ENCODE peak calls at places on chromosomes 16 and 17, in five cellular contexts. One of them, this sample, is unnamed.

GRCh38 chr16:14419817-14420216 is 210.2 kb downstream of the PARN start:
- DNase-seq in A549: no peak
- DNase-seq in GM12878: no peak
- DNase-seq in K562: no peak
- DNase-seq in HepG2: no peak
- DNase-seq in this sample: no peak

GRCh38 chr17:19379306-19380075 is 1.2 kb downstream of the MAPK7 start:
- DNase-seq in HepG2: no peak
- DNase-seq in K562: no peak
- DNase-seq in GM12878: no peak
- DNase-seq in A549: no peak
- DNase-seq in this sample: no peak

GRCh38 chr16:3983081-3983520 is 102.6 kb upstream of the CREBBP start:
- DNase-seq in HepG2: peak
- DNase-seq in GM12878: no peak
- DNase-seq in A549: peak
- DNase-seq in K562: peak
- DNase-seq in this sample: peak

GRCh38 chr17:80104321-80104955 is 3.1 kb downstream of the GAA start:
- DNase-seq in HepG2: no peak
- DNase-seq in GM12878: no peak
- DNase-seq in K562: no peak
- DNase-seq in A549: no peak
- DNase-seq in this sample: no peak

GRCh38 chr16:81280393-81280792 is 34.4 kb upstream of the GAN start:
- DNase-seq in K562: no peak
- DNase-seq in GM12878: no peak
- DNase-seq in HepG2: no peak
- DNase-seq in A549: no peak
- DNase-seq in this sample: no peak

GRCh38 chr16:54576776-54577175 is 290.2 kb upstream of the IRX3 start:
- DNase-seq in HepG2: no peak
- DNase-seq in GM12878: no peak
- DNase-seq in A549: no peak
- DNase-seq in K562: no peak
- DNase-seq in this sample: no peak

GRCh38 chr17:8117980-8118768 is at the start of gene ALOXE3:
- DNase-seq in A549: peak
- DNase-seq in HepG2: peak
- DNase-seq in K562: no peak
- DNase-seq in GM12878: no peak
- DNase-seq in this sample: no peak

GRCh38 chr17:13970531-13970930 is 98.8 kb upstream of the COX10 start:
- DNase-seq in HepG2: no peak
- DNase-seq in K562: no peak
- DNase-seq in A549: no peak
- DNase-seq in GM12878: no peak
- DNase-seq in this sample: no peak

GRCh38 chr16:55468352-55468990 is 10.5 kb upstream of the MMP2 start:
- DNase-seq in HepG2: no peak
- DNase-seq in K562: no peak
- DNase-seq in A549: no peak
- DNase-seq in GM12878: no peak
- DNase-seq in this sample: no peak

GRCh38 chr17:56786989-56787482 is 46.7 kb downstream of the C17orf67 start:
- DNase-seq in HepG2: peak
- DNase-seq in GM12878: peak
- DNase-seq in A549: peak
- DNase-seq in K562: no peak
- DNase-seq in this sample: no peak

GRCh38 chr17:39863918-39864746 is at the start of gene IKZF3:
- DNase-seq in K562: peak
- DNase-seq in GM12878: no peak
- DNase-seq in HepG2: peak
- DNase-seq in A549: peak
- DNase-seq in this sample: peak

GRCh38 chr16:87219287-87219909 is 97.8 kb downstream of the C16orf95 start:
- DNase-seq in HepG2: no peak
- DNase-seq in K562: no peak
- DNase-seq in A549: no peak
- DNase-seq in GM12878: no peak
- DNase-seq in this sample: no peak

GRCh38 chr17:13490906-13491502 is 110.7 kb downstream of the HS3ST3A1 start:
- DNase-seq in GM12878: no peak
- DNase-seq in K562: no peak
- DNase-seq in HepG2: no peak
- DNase-seq in A549: no peak
- DNase-seq in this sample: no peak

GRCh38 chr16:57141822-57142631 is 43.8 kb downstream of the PSME3IP1 start:
- DNase-seq in A549: no peak
- DNase-seq in K562: no peak
- DNase-seq in HepG2: no peak
- DNase-seq in GM12878: no peak
- DNase-seq in this sample: no peak

GRCh38 chr17:55430531-55431228 is 9.0 kb upstream of the MMD start:
- DNase-seq in GM12878: no peak
- DNase-seq in HepG2: no peak
- DNase-seq in K562: no peak
- DNase-seq in A549: peak
- DNase-seq in this sample: no peak

GRCh38 chr17:74430706-74431567 is 951 bp upstream of the GPRC5C start:
- DNase-seq in K562: peak
- DNase-seq in A549: peak
- DNase-seq in GM12878: peak
- DNase-seq in HepG2: peak
- DNase-seq in this sample: peak

GRCh38 chr17:15264542-15264941 is 584 bp downstream of the PMP22 start:
- DNase-seq in GM12878: no peak
- DNase-seq in HepG2: no peak
- DNase-seq in A549: peak
- DNase-seq in K562: no peak
- DNase-seq in this sample: no peak

GRCh38 chr17:11948791-11949190 is 48.5 kb downstream of the ZNF18 start:
- DNase-seq in HepG2: no peak
- DNase-seq in GM12878: no peak
- DNase-seq in A549: peak
- DNase-seq in K562: no peak
- DNase-seq in this sample: no peak

GRCh38 chr17:46179375-46179999 is 13.7 kb downstream of the KANSL1 start:
- DNase-seq in A549: no peak
- DNase-seq in GM12878: peak
- DNase-seq in K562: no peak
- DNase-seq in HepG2: no peak
- DNase-seq in this sample: no peak

GRCh38 chr17:65218261-65218660 is 81.1 kb downstream of the RGS9 start:
- DNase-seq in A549: no peak
- DNase-seq in K562: no peak
- DNase-seq in GM12878: no peak
- DNase-seq in HepG2: no peak
- DNase-seq in this sample: no peak

GRCh38 chr17:78838574-78839005 is 2.0 kb downstream of the USP36 start:
- DNase-seq in A549: no peak
- DNase-seq in HepG2: peak
- DNase-seq in GM12878: no peak
- DNase-seq in K562: peak
- DNase-seq in this sample: no peak

GRCh38 chr17:17156511-17156910 is 49.6 kb downstream of the PLD6 start:
- DNase-seq in K562: no peak
- DNase-seq in HepG2: no peak
- DNase-seq in A549: no peak
- DNase-seq in GM12878: no peak
- DNase-seq in this sample: no peak

GRCh38 chr17:43830510-43831145 is 2.3 kb downstream of the MPP3 start:
- DNase-seq in GM12878: no peak
- DNase-seq in A549: no peak
- DNase-seq in HepG2: no peak
- DNase-seq in K562: no peak
- DNase-seq in this sample: no peak

GRCh38 chr17:19744492-19744891 is 3.6 kb downstream of the ALDH3A1 start:
- DNase-seq in K562: no peak
- DNase-seq in GM12878: no peak
- DNase-seq in HepG2: no peak
- DNase-seq in A549: no peak
- DNase-seq in this sample: peak

GRCh38 chr17:75799402-75799801 is 14.8 kb downstream of the UNK start:
- DNase-seq in HepG2: no peak
- DNase-seq in GM12878: no peak
- DNase-seq in A549: no peak
- DNase-seq in K562: no peak
- DNase-seq in this sample: no peak

GRCh38 chr17:29640413-29640812 is 17.7 kb upstream of the CORO6 start:
- DNase-seq in K562: no peak
- DNase-seq in HepG2: no peak
- DNase-seq in A549: no peak
- DNase-seq in GM12878: no peak
- DNase-seq in this sample: no peak

DNA sequence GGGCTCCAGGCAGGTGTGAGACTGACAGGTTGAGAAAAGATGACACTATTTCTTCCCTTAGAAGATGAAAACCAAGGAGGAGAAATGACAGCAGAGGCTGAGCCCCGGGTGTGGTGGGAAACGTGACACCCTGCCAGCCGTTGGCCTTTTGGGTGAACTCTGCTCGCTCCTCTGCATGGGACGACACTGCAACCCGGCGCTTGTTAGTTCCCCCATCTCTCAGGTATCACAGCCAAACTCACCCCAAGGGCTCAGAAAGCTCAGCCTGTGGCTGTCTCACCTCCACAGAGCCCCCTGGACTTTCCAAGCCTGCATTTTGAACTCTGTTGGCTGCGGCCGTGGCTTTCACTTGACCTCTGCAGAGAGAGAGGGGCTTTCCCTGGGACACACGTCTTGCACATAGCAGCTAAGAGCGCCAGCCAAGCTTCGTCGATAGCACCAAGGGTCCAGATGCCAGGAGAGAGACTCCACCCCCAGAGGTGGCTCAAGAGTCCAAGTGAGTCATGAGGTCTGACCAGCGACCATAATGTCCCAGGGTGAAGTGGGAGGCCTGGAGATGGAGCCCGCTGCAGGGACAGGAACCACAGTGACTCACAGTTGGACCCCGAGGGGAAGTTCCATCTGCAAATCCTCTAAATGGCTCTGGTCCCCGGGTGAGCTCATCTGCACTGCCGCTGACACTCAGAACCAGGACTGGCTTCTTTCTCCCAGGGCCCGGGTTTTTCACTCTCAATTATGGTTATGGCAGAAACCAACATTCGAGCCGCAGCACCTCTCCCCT is 301.9 kb downstream of the SOX9 start:
- DNase-seq in A549: peak
- DNase-seq in K562: no peak
- DNase-seq in HepG2: peak
- DNase-seq in GM12878: peak
- DNase-seq in this sample: no peak
- TF ChIP-seq KDM1A in A549: no peak
- TF ChIP-seq KDM1A in K562: no peak
- TF ChIP-seq KDM1A in HepG2: peak
- TF ChIP-seq KDM1A in GM12878: no peak
- TF ChIP-seq KDM1A in this sample: no peak

GRCh38 chr16:50834701-50835100 is 92.8 kb downstream of the CYLD start:
- DNase-seq in K562: no peak
- DNase-seq in A549: no peak
- DNase-seq in GM12878: no peak
- DNase-seq in HepG2: no peak
- DNase-seq in this sample: no peak

GRCh38 chr16:50837324-50837723 is 95.4 kb downstream of the CYLD start:
- DNase-seq in HepG2: no peak
- DNase-seq in GM12878: no peak
- DNase-seq in A549: no peak
- DNase-seq in K562: no peak
- DNase-seq in this sample: peak

GRCh38 chr16:50835358-50836060 is 93.6 kb downstream of the CYLD start:
- DNase-seq in A549: no peak
- DNase-seq in GM12878: no peak
- DNase-seq in HepG2: no peak
- DNase-seq in K562: no peak
- DNase-seq in this sample: no peak

GRCh38 chr16:50838165-50838564 is 96.3 kb downstream of the CYLD start:
- DNase-seq in HepG2: no peak
- DNase-seq in A549: no peak
- DNase-seq in GM12878: no peak
- DNase-seq in K562: no peak
- DNase-seq in this sample: no peak

DNA sequence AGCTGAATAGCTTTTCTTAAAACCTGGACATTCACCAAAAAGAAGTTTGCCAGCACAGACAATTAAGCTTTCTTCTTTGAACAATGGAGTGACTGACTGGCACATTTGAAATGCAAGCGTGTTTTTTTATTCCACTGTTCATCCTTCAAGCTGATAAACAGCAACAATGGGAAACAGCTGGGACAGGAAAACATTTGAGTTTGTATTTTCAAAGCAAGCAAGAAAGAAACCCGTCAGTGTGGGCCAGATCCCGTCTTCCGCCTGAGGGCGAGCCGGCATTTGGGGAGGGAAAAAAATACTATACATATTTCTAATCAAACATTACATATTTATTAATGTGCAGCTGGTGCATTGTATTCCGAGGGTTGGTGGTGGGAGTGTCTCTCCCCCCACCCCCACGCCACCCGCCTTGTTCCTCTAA is 94.2 kb downstream of the CYLD start:
- DNase-seq in A549: no peak
- DNase-seq in K562: no peak
- DNase-seq in HepG2: no peak
- DNase-seq in GM12878: no peak
- DNase-seq in this sample: peak
- TF ChIP-seq KDM1A in A549: no peak
- TF ChIP-seq KDM1A in K562: no peak
- TF ChIP-seq KDM1A in HepG2: no peak
- TF ChIP-seq KDM1A in GM12878: no peak
- TF ChIP-seq KDM1A in this sample: no peak

GRCh38 chr16:75099075-75099667 is 17.4 kb downstream of the LDHD start:
- DNase-seq in HepG2: no peak
- DNase-seq in K562: no peak
- DNase-seq in GM12878: no peak
- DNase-seq in A549: no peak
- DNase-seq in this sample: no peak

GRCh38 chr16:75102595-75102994 is 14.0 kb downstream of the LDHD start:
- DNase-seq in GM12878: no peak
- DNase-seq in K562: no peak
- DNase-seq in A549: no peak
- DNase-seq in HepG2: no peak
- DNase-seq in this sample: no peak

GRCh38 chr16:75097191-75097761 is 19.3 kb downstream of the LDHD start:
- DNase-seq in K562: no peak
- DNase-seq in HepG2: no peak
- DNase-seq in GM12878: no peak
- DNase-seq in A549: no peak
- DNase-seq in this sample: no peak

GRCh38 chr16:75097941-75098897 is 18.4 kb downstream of the LDHD start:
- DNase-seq in HepG2: no peak
- DNase-seq in A549: no peak
- DNase-seq in GM12878: no peak
- DNase-seq in K562: no peak
- DNase-seq in this sample: no peak

GRCh38 chr16:75099738-75100615 is 16.6 kb downstream of the LDHD start:
- DNase-seq in HepG2: no peak
- DNase-seq in GM12878: no peak
- DNase-seq in K562: no peak
- DNase-seq in A549: no peak
- DNase-seq in this sample: no peak
- TF ChIP-seq KDM1A in HepG2: no peak
- TF ChIP-seq KDM1A in GM12878: no peak
- TF ChIP-seq KDM1A in K562: no peak
- TF ChIP-seq KDM1A in A549: no peak
- TF ChIP-seq KDM1A in this sample: no peak

GRCh38 chr17:2094891-2095535 is 40.1 kb downstream of the HIC1 start:
- DNase-seq in GM12878: no peak
- DNase-seq in HepG2: peak
- DNase-seq in A549: peak
- DNase-seq in K562: no peak
- DNase-seq in this sample: no peak
- TF ChIP-seq KDM1A in GM12878: no peak
- TF ChIP-seq KDM1A in HepG2: no peak
- TF ChIP-seq KDM1A in A549: no peak
- TF ChIP-seq KDM1A in K562: no peak
- TF ChIP-seq KDM1A in this sample: no peak